ENCODE peak calls at places on chromosomes 6 and 20, in six cellular contexts. S, I, Z, Y, F and J are unnamed samples. For H3K36me3 and H4K20me1, the result is how much of the 10 kb centered on the place peaks cover.

GRCh38 chr20:62617711-62618483 is 24.4 kb upstream of the SLCO4A1 start:
- DNase-seq in Z (peak), S (no peak), I (no peak), Y (no peak), F (peak), J (no peak)

GRCh38 chr6:36075656-36076055 is 48.0 kb downstream of the MAPK14 start:
- DNase-seq in Y (no peak), I (peak), F (no peak), S (no peak), Z (peak), J (no peak)

GRCh38 chr6:82006027-82006738 is 241.4 kb downstream of the IBTK start:
- DNase-seq in S (no peak), F (no peak), I (peak), Z (peak), Y (peak), J (peak)

GRCh38 chr6:5151955-5152401 is 66.8 kb downstream of the PPP1R3G start:
- DNase-seq in Z (peak), I (no peak), S (peak), F (no peak), Y (no peak), J (peak)

GRCh38 chr6:153790048-153790447 is 249.0 kb upstream of the OPRM1 start:
- DNase-seq in Z (peak), Y (no peak), I (peak), S (no peak), F (peak), J (peak)

GRCh38 chr20:45248609-45249008 is 5.8 kb downstream of the SLPI start:
- DNase-seq in Y (no peak), S (no peak), I (no peak), Z (no peak), F (no peak), J (no peak)

GRCh38 chr6:164859791-164860190 is 449.6 kb downstream of the C6orf118 start:
- DNase-seq in F (no peak), Y (no peak), I (no peak), S (no peak), Z (no peak), J (no peak)

GRCh38 chr6:19692506-19693298 is 144.5 kb upstream of the ID4 start:
- DNase-seq in Y (no peak), S (no peak), Z (no peak), F (no peak), I (peak), J (no peak)

GRCh38 chr6:83815631-83816030 is 37.5 kb upstream of the RIPPLY2 start:
- DNase-seq in F (no peak), S (no peak), I (no peak), Y (no peak), Z (peak), J (peak)

GRCh38 chr20:9279905-9280304 is 211.0 kb downstream of the PLCB4 start:
- DNase-seq in I (no peak), Z (no peak), S (no peak), F (no peak), Y (no peak), J (no peak)

GRCh38 chr6:143485967-143486366 is 25.6 kb downstream of the FUCA2 start:
- DNase-seq in S (no peak), Z (no peak), F (no peak), I (no peak), Y (no peak), J (no peak)

GRCh38 chr20:14916360-14916759 is 578.9 kb upstream of the FLRT3 start:
- DNase-seq in F (no peak), Y (no peak), Z (no peak), I (no peak), S (no peak), J (no peak)

GRCh38 chr20:2804041-2804828 is 3.8 kb upstream of the CPXM1 start:
- DNase-seq in F (no peak), Y (no peak), Z (no peak), I (no peak), S (no peak), J (no peak)

GRCh38 chr20:5714261-5715041 is 35.8 kb upstream of the SHLD1 start:
- DNase-seq in I (peak), Y (peak), S (peak), Z (peak), F (peak), J (peak)

GRCh38 chr6:167238694-167239467 is 52.2 kb upstream of the UNC93A start:
- DNase-seq in I (peak), F (no peak), Y (no peak), Z (no peak), S (no peak), J (no peak)

GRCh38 chr6:140051521-140052455 is 677.3 kb upstream of the CITED2 start:
- DNase-seq in Y (no peak), S (peak), I (no peak), F (no peak), Z (peak), J (peak)

GRCh38 chr6:33320315-33321181 is 3.0 kb upstream of the ZBTB22 start:
- DNase-seq in Y (no peak), F (peak), S (no peak), I (peak), Z (peak), J (peak)

GRCh38 chr6:52611833-52612232 is 35.0 kb upstream of the TRAM2 start:
- DNase-seq in F (no peak), I (no peak), Y (no peak), Z (peak), S (no peak), J (no peak)

GRCh38 chr6:44806656-44807055 is 419.1 kb downstream of the CDC5L start:
- DNase-seq in I (no peak), Y (no peak), S (no peak), Z (peak), F (no peak), J (no peak)

GRCh38 chr6:167543602-167544506 is 219.0 kb downstream of the TTLL2 start:
- DNase-seq in S (no peak), Z (no peak), F (no peak), Y (no peak), I (no peak), J (no peak)

GRCh38 chr6:53300656-53301551 is 47.8 kb downstream of the ELOVL5 start:
- DNase-seq in F (no peak), I (no peak), S (no peak), Y (no peak), Z (no peak), J (peak)

GRCh38 chr6:43933111-43933885 is 163.3 kb downstream of the VEGFA start:
- DNase-seq in I (no peak), F (no peak), Z (no peak), S (no peak), Y (no peak), J (no peak)

GRCh38 chr6:105994522-105995402 is 91.4 kb upstream of the PRDM1 start:
- DNase-seq in S (no peak), Y (peak), Z (no peak), F (no peak), I (peak), J (peak)

GRCh38 chr6:107458687-107459282 is 579 bp downstream of the PDSS2 start:
- DNase-seq in Y (peak), I (peak), S (no peak), Z (peak), F (peak), J (peak)

GRCh38 chr6:92181347-92181746 is 1238.0 kb downstream of the EPHA7 start:
- DNase-seq in Y (no peak), F (no peak), I (no peak), Z (no peak), S (no peak), J (no peak)

GRCh38 chr6:125747589-125748533 is 1.6 kb upstream of the HEY2 start:
- DNase-seq in I (peak), F (peak), S (peak), Y (peak), Z (no peak), J (peak)

GRCh38 chr6:141326426-141326825 is 806.3 kb upstream of the GJE1 start:
- DNase-seq in I (no peak), S (peak), Z (peak), Y (no peak), F (peak), J (peak)

GRCh38 chr20:43799150-43799711 is 72.4 kb upstream of the GTSF1L start:
- DNase-seq in F (no peak), Y (no peak), S (no peak), Z (peak), I (no peak), J (no peak)

GRCh38 chr6:73203098-73203497 is 22.2 kb downstream of the KHDC1L start:
- DNase-seq in Y (no peak), I (no peak), Z (peak), F (no peak), S (no peak), J (peak)

GRCh38 chr6:135423649-135424128 is 73.9 kb downstream of the AHI1 start:
- DNase-seq in Y (peak), Z (peak), F (no peak), S (peak), I (peak), J (peak)

GRCh38 chr6:20333870-20334269 is 67.8 kb upstream of the E2F3 start:
- DNase-seq in F (no peak), I (no peak), Z (no peak), Y (no peak), S (no peak), J (no peak)

GRCh38 chr20:60857708-60858107 is 394.4 kb upstream of the CDH4 start:
- DNase-seq in F (no peak), I (no peak), Z (no peak), Y (no peak), S (no peak), J (peak)

GRCh38 chr6:73610444-73611275 is 43.1 kb downstream of the SLC17A5 start:
- DNase-seq in F (no peak), Y (peak), S (no peak), Z (peak), I (peak), J (peak)

GRCh38 chr6:139531148-139531547 is 156.7 kb upstream of the CITED2 start:
- DNase-seq in Z (peak), Y (no peak), I (no peak), S (no peak), F (no peak), J (no peak)

GRCh38 chr6:5997420-5998093 is 9.2 kb downstream of the NRN1 start:
- DNase-seq in S (no peak), I (peak), Y (peak), F (no peak), Z (no peak), J (peak)

DNA sequence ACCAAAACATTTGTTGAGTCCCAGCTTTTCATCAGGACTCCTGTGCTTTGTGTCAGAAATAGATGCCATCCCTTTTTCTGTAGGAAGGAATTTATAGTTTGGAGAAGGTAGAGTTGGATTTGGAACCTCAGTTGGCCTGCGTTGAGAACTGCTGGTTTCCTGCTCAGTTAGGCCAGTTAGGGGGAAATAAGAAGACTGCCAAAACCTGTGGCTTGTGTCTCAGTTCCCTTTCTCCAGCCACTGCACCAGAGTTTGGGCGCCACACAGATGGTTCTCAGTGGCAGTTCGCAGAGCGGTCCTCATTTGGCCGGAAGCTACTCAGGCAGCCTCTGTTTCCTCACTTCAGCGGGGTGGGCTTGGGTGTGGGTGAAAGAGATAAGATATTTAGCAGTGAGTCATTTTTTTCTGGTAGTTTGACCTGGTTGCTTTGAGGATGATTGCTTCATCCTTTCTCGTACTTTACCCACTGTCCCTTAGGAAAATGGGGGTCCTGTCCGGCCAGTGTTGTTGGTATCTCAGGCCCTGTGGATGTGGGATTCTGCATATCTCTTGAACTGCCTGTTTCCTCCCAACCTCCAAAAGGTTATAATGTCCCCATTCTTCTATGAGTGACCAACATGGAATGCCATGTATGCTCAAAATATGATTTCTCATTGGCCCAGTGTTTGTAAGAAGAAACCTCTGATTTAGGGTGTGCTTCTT is 53.7 kb downstream of the JARID2 start:
- DNase-seq in Y (peak), I (no peak), Z (peak), F (no peak), S (no peak), J (no peak)
- H3K4me2 ChIP-seq in Y (peak), I (peak), Z (no peak), F (no peak), S (peak), J (peak)

GRCh38 chr20:24983896-24984295 is 8.7 kb downstream of the APMAP start:
- DNase-seq in F (no peak), S (no peak), Y (no peak), Z (no peak), I (no peak), J (no peak)

GRCh38 chr20:24980321-24981053 is 12.1 kb downstream of the APMAP start:
- DNase-seq in F (no peak), S (no peak), Z (no peak), I (no peak), Y (no peak), J (no peak)

GRCh38 chr20:24979036-24979960 is 13.3 kb downstream of the APMAP start:
- DNase-seq in Z (no peak), S (no peak), F (no peak), Y (no peak), I (no peak), J (no peak)

GRCh38 chr20:24981750-24982149 is 10.8 kb downstream of the APMAP start:
- DNase-seq in F (no peak), Y (no peak), S (no peak), I (no peak), Z (no peak), J (no peak)

DNA sequence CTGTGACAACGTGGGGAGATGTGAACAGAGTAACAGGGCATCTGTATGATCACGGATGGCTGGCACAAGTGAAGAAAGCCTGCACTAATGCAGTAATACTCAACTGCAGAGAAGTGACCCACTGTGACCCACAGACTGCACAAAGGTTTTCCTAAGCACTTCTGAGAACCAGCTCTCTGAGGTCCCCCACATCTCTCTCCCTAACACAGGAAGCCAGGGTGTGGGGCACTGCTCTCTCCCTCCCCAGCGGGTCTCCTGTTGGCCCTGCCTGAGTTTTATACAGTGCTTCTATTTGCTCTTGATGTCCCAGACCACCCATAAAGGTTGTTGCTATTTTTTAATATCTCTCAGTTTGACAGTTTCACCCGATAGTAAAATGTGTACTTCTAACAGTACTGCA is 11.3 kb downstream of the APMAP start:
- DNase-seq in Y (no peak), S (no peak), I (no peak), Z (no peak), F (no peak), J (no peak)
- H3K36me3 ChIP-seq in Y (under half), S (under half), I (under half), Z (half or more), F (under half), J (under half)

GRCh38 chr6:1322725-1323219 is 10.9 kb downstream of the FOXQ1 start:
- DNase-seq in S (no peak), I (no peak), F (peak), Y (no peak), Z (peak), J (no peak)
- H4K20me1 ChIP-seq in S (under half), I (under half), F (under half), Y (under half), Z (under half), J (under half)

GRCh38 chr6:90370493-90370959 is 73.9 kb upstream of the BACH2 start:
- DNase-seq in Z (peak), Y (no peak), F (no peak), S (no peak), I (no peak), J (peak)

GRCh38 chr6:90374201-90374600 is 77.6 kb upstream of the BACH2 start:
- DNase-seq in F (no peak), I (no peak), Y (no peak), Z (no peak), S (no peak), J (no peak)

DNA sequence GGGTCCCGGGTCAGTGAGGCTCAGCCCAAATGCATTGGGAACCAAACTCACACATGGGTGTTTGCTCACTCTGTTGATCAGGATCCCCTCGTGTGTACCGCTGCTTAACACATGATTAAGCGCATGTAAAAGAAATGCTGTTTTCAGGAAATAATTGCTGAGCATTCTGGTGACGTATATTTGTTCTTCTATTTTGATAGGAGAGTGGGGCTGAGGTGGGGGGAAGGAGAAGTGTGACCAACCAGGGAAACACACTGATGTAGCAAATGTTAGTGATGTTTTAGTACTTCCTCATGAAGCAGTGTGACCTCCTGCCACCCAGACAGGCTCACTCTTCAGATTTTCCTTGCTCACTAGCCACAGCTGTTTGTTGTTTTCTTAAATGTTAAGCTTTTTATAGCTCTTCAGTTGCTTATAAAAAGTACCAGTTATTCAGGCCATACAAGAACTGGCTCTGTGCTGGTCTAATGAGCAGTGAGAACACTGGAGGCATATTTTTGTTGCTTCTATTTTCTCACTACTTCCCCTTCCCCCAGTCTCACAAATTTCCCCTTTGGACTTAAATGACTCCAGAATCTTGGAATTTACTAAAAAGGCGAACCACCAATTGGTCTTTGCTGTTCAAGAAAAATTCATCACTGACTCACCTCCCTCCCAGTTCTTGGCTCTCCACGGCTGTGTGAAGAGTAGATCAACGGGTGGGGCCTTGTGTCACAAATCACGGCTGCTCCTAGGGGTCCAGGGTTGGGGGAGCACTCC is 79.2 kb upstream of the BACH2 start:
- DNase-seq in F (no peak), Y (no peak), S (no peak), Z (peak), I (no peak), J (no peak)
- H3K4me2 ChIP-seq in F (no peak), Y (no peak), S (peak), Z (peak), I (no peak), J (no peak)

GRCh38 chr6:50198245-50198644 is 148.5 kb upstream of the DEFB112 start:
- DNase-seq in Z (no peak), Y (no peak), F (no peak), S (no peak), I (peak), J (no peak)
- H3K36me3 ChIP-seq in Z (under half), Y (under half), F (under half), S (under half), I (under half), J (under half)

GRCh38 chr6:30612687-30613248 is 4.3 kb downstream of the PPP1R10 start:
- DNase-seq in F (no peak), Y (no peak), S (no peak), Z (peak), I (no peak), J (no peak)

GRCh38 chr6:30614044-30614842 is 2.8 kb downstream of the PPP1R10 start:
- DNase-seq in S (no peak), F (no peak), Z (no peak), Y (no peak), I (no peak), J (no peak)

GRCh38 chr6:30614843-30615218 is 2.2 kb downstream of the PPP1R10 start:
- DNase-seq in S (peak), F (peak), Y (peak), I (peak), Z (peak), J (peak)

GRCh38 chr6:30612213-30612612 is 4.8 kb downstream of the PPP1R10 start:
- DNase-seq in F (no peak), Y (no peak), Z (peak), I (no peak), S (no peak), J (no peak)

DNA sequence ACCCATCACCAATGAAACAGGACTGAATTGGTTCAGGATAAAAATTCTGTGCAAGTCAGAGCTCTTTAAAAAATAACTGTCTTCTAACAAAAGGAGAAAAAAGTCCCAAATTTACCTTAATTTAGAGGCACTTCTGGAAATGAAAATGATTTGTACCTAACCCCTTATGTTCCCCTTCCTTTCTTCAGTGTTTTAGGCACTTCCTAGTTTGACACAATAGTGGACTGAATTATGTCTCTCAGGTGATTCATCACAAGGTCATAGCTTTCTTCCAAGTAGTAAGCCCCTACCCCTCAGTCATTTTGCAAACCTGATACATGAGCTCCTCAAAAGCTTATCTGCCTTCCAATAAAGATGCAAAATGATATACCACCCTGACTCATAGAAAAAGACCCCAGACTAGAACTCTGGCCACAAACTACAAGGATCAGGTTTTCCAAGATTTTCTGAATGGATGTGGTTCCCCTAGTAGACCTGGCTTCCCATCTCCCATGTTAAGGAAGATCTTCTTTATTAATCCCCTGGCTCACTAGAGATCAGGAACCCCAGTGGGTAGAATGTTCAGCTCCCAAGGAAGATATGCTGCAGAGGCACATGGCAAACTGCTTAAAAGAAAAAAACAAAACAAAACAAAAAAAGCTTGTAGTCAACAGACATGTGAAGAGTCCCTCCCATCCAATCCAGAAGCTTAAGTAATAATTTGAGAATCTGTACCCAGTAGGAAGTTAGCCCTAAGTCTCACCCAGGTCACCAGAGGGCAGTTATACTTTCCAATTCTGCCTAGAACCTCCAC is 3.6 kb downstream of the PPP1R10 start:
- DNase-seq in Y (no peak), F (no peak), S (no peak), I (no peak), Z (peak), J (no peak)
- H4K20me1 ChIP-seq in Y (under half), F (under half), S (under half), I (under half), Z (under half), J (under half)